ENCODE peak calls at places on chromosomes 4 and X, in ten cellular contexts. Q is CD4-positive, alpha-beta memory T cell; J is lung; T is SK-N-SH; U is CD8-positive, alpha-beta T cell; B is A673; P is cardiac fibroblast; F is BJ; D is naive thymus-derived CD4-positive, alpha-beta T cell; N is effector memory CD4-positive, alpha-beta T cell. K is an unnamed sample.

GRCh38 chr4:89300490-89300889 is 7.1 kb downstream of the GPRIN3 start:
- DNase-seq in Q (no peak), J (no peak), T (no peak), U (no peak), B (no peak), P (no peak), F (no peak), D (no peak), N (no peak), K (no peak)

GRCh38 chr4:149498246-149498645 is 317.4 kb downstream of the IQCM start:
- DNase-seq in Q (no peak), J (no peak), T (no peak), U (no peak), B (no peak), P (no peak), F (no peak), D (no peak), N (no peak), K (no peak)

GRCh38 chrX:17242470-17242869 is 132.5 kb upstream of the NHS start:
- DNase-seq in Q (peak), J (peak), T (peak), U (no peak), B (peak), P (peak), F (no peak), D (no peak), N (no peak), K (peak)

GRCh38 chr4:154686838-154687237 is 57.0 kb upstream of the LRAT start:
- DNase-seq in Q (no peak), J (no peak), T (no peak), U (no peak), B (peak), P (no peak), F (no peak), D (no peak), N (no peak), K (no peak)

GRCh38 chrX:124406294-124407013 is 60.1 kb downstream of the SH2D1A start:
- DNase-seq in Q (peak), J (peak), T (peak), U (peak), B (peak), P (peak), F (no peak), D (no peak), N (peak), K (no peak)

GRCh38 chrX:108090474-108091265 is 672 bp downstream of the PSMD10 start:
- DNase-seq in Q (no peak), J (no peak), T (no peak), U (no peak), B (peak), P (peak), F (no peak), D (no peak), N (no peak), K (no peak)

GRCh38 chrX:10111364-10112148 is 45.2 kb upstream of the CLCN4 start:
- DNase-seq in Q (peak), J (no peak), T (no peak), U (peak), B (no peak), P (peak), F (no peak), D (peak), N (peak), K (no peak)

GRCh38 chr4:8132947-8133705 is 25.5 kb downstream of the ABLIM2 start:
- DNase-seq in Q (no peak), J (no peak), T (no peak), U (no peak), B (no peak), P (peak), F (no peak), D (no peak), N (no peak), K (no peak)

GRCh38 chr4:81723927-81724587 is 252.3 kb upstream of the RASGEF1B start:
- DNase-seq in Q (peak), J (no peak), T (no peak), U (peak), B (no peak), P (peak), F (no peak), D (no peak), N (no peak), K (no peak)

GRCh38 chr4:53601251-53601764 is 10.0 kb upstream of the LNX1 start:
- DNase-seq in Q (no peak), J (no peak), T (peak), U (no peak), B (peak), P (peak), F (no peak), D (no peak), N (no peak), K (no peak)

GRCh38 chr4:10384974-10385373 is 72.3 kb downstream of the ZNF518B start:
- DNase-seq in Q (no peak), J (no peak), T (no peak), U (no peak), B (no peak), P (no peak), F (no peak), D (no peak), N (no peak), K (no peak)

GRCh38 chr4:2261110-2261852 is 628 bp downstream of the MXD4 start:
- DNase-seq in Q (peak), J (no peak), T (peak), U (peak), B (peak), P (peak), F (no peak), D (peak), N (peak), K (peak)

GRCh38 chrX:121641560-121641959 is 594.1 kb downstream of the GLUD2 start:
- DNase-seq in Q (no peak), J (no peak), T (no peak), U (no peak), B (peak), P (peak), F (peak), D (no peak), N (no peak), K (no peak)

GRCh38 chr4:106628616-106629606 is 260.3 kb upstream of the GIMD1 start:
- DNase-seq in Q (no peak), J (no peak), T (no peak), U (no peak), B (no peak), P (no peak), F (no peak), D (no peak), N (no peak), K (no peak)

GRCh38 chrX:13645464-13646153 is 7.3 kb upstream of the TCEANC start:
- DNase-seq in Q (no peak), J (no peak), T (no peak), U (no peak), B (no peak), P (no peak), F (no peak), D (no peak), N (no peak), K (no peak)

GRCh38 chr4:54541426-54542118 is 116.2 kb upstream of the KIT start:
- DNase-seq in Q (no peak), J (no peak), T (no peak), U (no peak), B (no peak), P (peak), F (peak), D (no peak), N (no peak), K (no peak)

GRCh38 chr4:77196866-77197265 is 39.9 kb downstream of the CCNG2 start:
- DNase-seq in Q (no peak), J (no peak), T (no peak), U (no peak), B (no peak), P (no peak), F (no peak), D (no peak), N (no peak), K (no peak)

GRCh38 chrX:119156241-119156640 is 28.6 kb upstream of the KIAA1210 start:
- DNase-seq in Q (no peak), J (no peak), T (no peak), U (no peak), B (no peak), P (peak), F (no peak), D (no peak), N (no peak), K (no peak)

GRCh38 chrX:56726609-56727008 is 2.4 kb upstream of the NBDY start:
- DNase-seq in Q (peak), J (no peak), T (peak), U (no peak), B (peak), P (peak), F (no peak), D (no peak), N (no peak), K (no peak)

GRCh38 chrX:126238220-126238619 is 72.1 kb upstream of the DCAF12L2 start:
- DNase-seq in Q (no peak), J (no peak), T (no peak), U (no peak), B (no peak), P (no peak), F (no peak), D (no peak), N (no peak), K (no peak)

GRCh38 chr4:60241886-60242285 is 958.2 kb upstream of the ADGRL3 start:
- DNase-seq in Q (no peak), J (no peak), T (no peak), U (no peak), B (no peak), P (no peak), F (no peak), D (no peak), N (no peak), K (no peak)

GRCh38 chr4:186949847-186950246 is 226.2 kb upstream of the FAT1 start:
- DNase-seq in Q (no peak), J (no peak), T (no peak), U (no peak), B (no peak), P (no peak), F (no peak), D (no peak), N (no peak), K (no peak)

GRCh38 chr4:130056286-130056685 is 960.3 kb downstream of the C4orf33 start:
- DNase-seq in Q (no peak), J (no peak), T (no peak), U (no peak), B (no peak), P (no peak), F (no peak), D (no peak), N (no peak), K (no peak)

GRCh38 chrX:153592966-153593688 is 5.8 kb downstream of the CCNQ start:
- DNase-seq in Q (no peak), J (no peak), T (peak), U (no peak), B (no peak), P (no peak), F (no peak), D (no peak), N (no peak), K (no peak)

GRCh38 chr4:5215321-5215720 is 164.0 kb downstream of the STK32B start:
- DNase-seq in Q (no peak), J (no peak), T (no peak), U (no peak), B (peak), P (no peak), F (no peak), D (no peak), N (no peak), K (no peak)

GRCh38 chrX:81338924-81339323 is 137.0 kb downstream of the SH3BGRL start:
- DNase-seq in Q (no peak), J (no peak), T (no peak), U (no peak), B (no peak), P (no peak), F (no peak), D (no peak), N (no peak), K (no peak)
- H3K4me3 ChIP-seq in Q (no peak), J (no peak), T (no peak), U (no peak), B (no peak), P (no peak), F (no peak), D (no peak), N (no peak), K (no peak)

DNA sequence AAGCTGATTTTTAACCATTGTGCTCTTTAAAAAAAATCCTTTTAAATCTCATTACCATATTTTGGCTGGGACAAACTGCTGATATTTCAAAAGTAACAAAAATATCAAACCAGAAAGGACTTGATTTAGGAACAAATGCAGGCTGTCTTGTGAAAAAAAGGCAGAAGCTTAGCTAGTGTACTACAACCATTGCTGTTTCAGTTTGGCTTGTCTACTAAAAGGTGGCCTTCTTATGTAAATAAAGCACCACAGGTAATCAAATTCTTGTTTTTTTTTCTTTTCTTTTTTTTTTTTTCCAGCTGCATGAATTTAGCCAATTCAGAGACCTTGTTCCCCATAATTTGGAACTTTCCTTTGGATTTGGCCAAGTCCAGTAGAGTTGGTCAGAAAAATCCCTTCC is 43.8 kb upstream of the MAGEA8 start:
- DNase-seq in Q (no peak), J (no peak), T (no peak), U (no peak), B (no peak), P (no peak), F (no peak), D (no peak), N (no peak), K (no peak)
- H3K4me3 ChIP-seq in Q (no peak), J (no peak), T (no peak), U (no peak), B (no peak), P (no peak), F (no peak), D (no peak), N (no peak), K (no peak)

DNA sequence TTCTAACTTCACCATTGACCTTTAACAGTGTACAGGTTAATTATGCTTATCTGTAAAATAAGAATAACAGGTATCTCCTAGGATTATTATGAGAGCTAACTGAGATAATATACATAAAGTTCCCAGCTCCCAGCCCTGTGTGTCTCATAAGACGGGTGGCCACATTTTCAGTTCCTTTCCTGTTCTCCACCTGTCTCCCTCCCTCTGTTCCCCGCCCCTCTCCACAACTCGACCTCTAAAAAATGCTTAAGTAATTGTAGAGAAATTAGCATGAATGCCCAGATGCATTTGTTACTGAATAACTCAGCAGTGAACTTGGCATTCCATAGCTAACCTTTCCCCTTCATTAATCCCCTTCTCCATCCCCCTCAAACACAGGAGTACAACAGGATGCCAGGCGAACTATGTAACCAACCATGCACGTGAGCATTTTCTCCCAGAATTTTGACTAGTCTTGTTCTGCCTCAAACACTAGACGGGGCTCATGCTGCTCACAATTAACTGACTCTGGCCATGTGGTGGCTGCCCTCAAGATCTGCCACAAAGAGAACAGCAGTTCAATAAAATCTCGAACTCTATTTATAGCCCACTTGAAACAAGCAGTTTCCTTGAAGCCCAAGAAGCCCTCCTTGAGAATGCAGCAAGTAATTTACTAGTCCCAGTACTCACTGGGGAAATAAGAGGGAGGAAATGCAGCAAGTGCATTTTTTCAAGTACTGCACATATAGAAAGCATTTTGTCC is 351.2 kb downstream of the ARHGAP24 start:
- DNase-seq in Q (no peak), J (peak), T (peak), U (no peak), B (peak), P (peak), F (no peak), D (no peak), N (no peak), K (no peak)
- H3K4me3 ChIP-seq in Q (no peak), J (no peak), T (no peak), U (no peak), B (no peak), P (no peak), F (no peak), D (no peak), N (no peak), K (no peak)

GRCh38 chrX:102651242-102651967 is at the start of gene GPRASP1:
- DNase-seq in Q (peak), J (no peak), T (peak), U (peak), B (peak), P (peak), F (no peak), D (peak), N (peak), K (no peak)
- H3K4me3 ChIP-seq in Q (peak), J (peak), T (peak), U (peak), B (peak), P (peak), F (peak), D (peak), N (peak), K (peak)

GRCh38 chr4:143336828-143337599 is at the start of gene GAB1:
- DNase-seq in Q (peak), J (peak), T (peak), U (no peak), B (peak), P (peak), F (no peak), D (peak), N (no peak), K (no peak)

GRCh38 chr4:143335979-143336827 is 473 bp upstream of the GAB1 start:
- DNase-seq in Q (no peak), J (peak), T (peak), U (no peak), B (peak), P (peak), F (peak), D (peak), N (no peak), K (peak)

GRCh38 chr4:143339497-143339896 is 2.8 kb downstream of the GAB1 start:
- DNase-seq in Q (no peak), J (no peak), T (no peak), U (no peak), B (no peak), P (no peak), F (no peak), D (no peak), N (no peak), K (no peak)

GRCh38 chr4:143337600-143338287 is 1.1 kb downstream of the GAB1 start:
- DNase-seq in Q (no peak), J (peak), T (peak), U (no peak), B (peak), P (peak), F (no peak), D (no peak), N (no peak), K (no peak)

GRCh38 chr4:143338313-143338712 is 1.6 kb downstream of the GAB1 start:
- DNase-seq in Q (no peak), J (no peak), T (no peak), U (no peak), B (no peak), P (no peak), F (no peak), D (no peak), N (no peak), K (no peak)
- H3K4me3 ChIP-seq in Q (no peak), J (no peak), T (peak), U (no peak), B (peak), P (no peak), F (peak), D (no peak), N (no peak), K (peak)

DNA sequence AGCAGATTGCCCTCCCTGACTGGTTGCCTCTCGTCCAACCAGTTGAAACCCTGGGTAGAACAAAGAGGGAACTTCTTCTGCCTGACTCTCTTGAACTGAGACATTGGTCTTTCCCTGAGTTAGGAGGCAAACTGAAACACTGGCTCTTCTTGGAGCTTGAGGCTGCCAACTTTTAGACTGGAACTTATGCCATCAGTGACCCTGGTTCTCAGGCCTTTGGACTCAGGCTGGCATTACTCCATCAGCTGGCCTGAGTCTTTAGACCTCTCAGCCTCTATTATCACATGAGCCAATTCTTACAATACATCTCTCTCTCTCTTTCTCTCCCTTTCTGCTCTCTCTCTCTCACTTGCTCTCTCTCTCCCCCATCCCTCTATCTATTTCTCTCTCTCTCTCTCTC is 86.4 kb downstream of the EMCN start:
- DNase-seq in Q (no peak), J (no peak), T (no peak), U (no peak), B (no peak), P (no peak), F (no peak), D (no peak), N (no peak), K (no peak)
- H3K4me3 ChIP-seq in Q (no peak), J (no peak), T (no peak), U (no peak), B (no peak), P (no peak), F (no peak), D (no peak), N (no peak), K (no peak)

GRCh38 chrX:115448146-115448545 is 112.8 kb upstream of the PLS3 start:
- DNase-seq in Q (no peak), J (no peak), T (no peak), U (no peak), B (no peak), P (no peak), F (no peak), D (no peak), N (no peak), K (no peak)
- H3K4me3 ChIP-seq in Q (no peak), J (no peak), T (no peak), U (no peak), B (no peak), P (no peak), F (no peak), D (no peak), N (no peak), K (no peak)

K was measured in ascending aorta.